ENCODE peak calls at places on chromosomes 6 and 20, in four cellular contexts. One of them, this sample, is unnamed. For H3K27me3, the result is how much of the 10 kb centered on the place peaks cover.

GRCh38 chr6:44074383-44075136 is 52.7 kb downstream of the MRPL14 start:
- DNase-seq in BE2C: peak
- DNase-seq in endodermal cell: peak
- DNase-seq in HAP-1: peak
- DNase-seq in this sample: peak

GRCh38 chr6:105587349-105588115 is 184.7 kb upstream of the PREP start:
- DNase-seq in BE2C: no peak
- DNase-seq in endodermal cell: no peak
- DNase-seq in HAP-1: no peak
- DNase-seq in this sample: no peak

GRCh38 chr20:39013662-39014109 is 51.5 kb downstream of the DHX35 start:
- DNase-seq in BE2C: no peak
- DNase-seq in endodermal cell: no peak
- DNase-seq in HAP-1: no peak
- DNase-seq in this sample: no peak

GRCh38 chr20:36063916-36064660 is 90.5 kb upstream of the EPB41L1 start:
- DNase-seq in BE2C: no peak
- DNase-seq in endodermal cell: no peak
- DNase-seq in HAP-1: no peak
- DNase-seq in this sample: no peak

GRCh38 chr6:93423542-93423941 is 4.2 kb upstream of the EPHA7 start:
- DNase-seq in BE2C: peak
- DNase-seq in endodermal cell: peak
- DNase-seq in HAP-1: peak
- DNase-seq in this sample: peak

GRCh38 chr6:119105262-119105661 is 26.8 kb upstream of the FAM184A start:
- DNase-seq in BE2C: no peak
- DNase-seq in endodermal cell: no peak
- DNase-seq in HAP-1: no peak
- DNase-seq in this sample: no peak

GRCh38 chr6:170287371-170287876 is 3.5 kb downstream of the DLL1 start:
- DNase-seq in BE2C: no peak
- DNase-seq in endodermal cell: peak
- DNase-seq in HAP-1: no peak
- DNase-seq in this sample: no peak

GRCh38 chr6:5302995-5303622 is 41.8 kb downstream of the FARS2 start:
- DNase-seq in BE2C: peak
- DNase-seq in endodermal cell: peak
- DNase-seq in HAP-1: no peak
- DNase-seq in this sample: peak

GRCh38 chr20:17700637-17701036 is 871 bp downstream of the BANF2 start:
- DNase-seq in BE2C: no peak
- DNase-seq in endodermal cell: no peak
- DNase-seq in HAP-1: no peak
- DNase-seq in this sample: no peak

GRCh38 chr6:125154184-125155135 is 887 bp downstream of the TPD52L1 start:
- DNase-seq in BE2C: peak
- DNase-seq in endodermal cell: peak
- DNase-seq in HAP-1: peak
- DNase-seq in this sample: no peak

GRCh38 chr6:6858533-6858982 is 249.2 kb upstream of the RREB1 start:
- DNase-seq in BE2C: no peak
- DNase-seq in endodermal cell: no peak
- DNase-seq in HAP-1: no peak
- DNase-seq in this sample: no peak

GRCh38 chr6:131946404-131946991 is 4.7 kb downstream of the CCN2 start:
- DNase-seq in BE2C: no peak
- DNase-seq in endodermal cell: peak
- DNase-seq in HAP-1: no peak
- DNase-seq in this sample: no peak

GRCh38 chr20:33733654-33734576 is 2.1 kb downstream of the ZNF341 start:
- DNase-seq in BE2C: no peak
- DNase-seq in endodermal cell: peak
- DNase-seq in HAP-1: no peak
- DNase-seq in this sample: no peak

GRCh38 chr6:389143-389542 is 2.4 kb upstream of the IRF4 start:
- DNase-seq in BE2C: no peak
- DNase-seq in endodermal cell: no peak
- DNase-seq in HAP-1: no peak
- DNase-seq in this sample: no peak

GRCh38 chr20:38304845-38305447 is 990 bp downstream of the BPI start:
- DNase-seq in BE2C: peak
- DNase-seq in endodermal cell: peak
- DNase-seq in HAP-1: no peak
- DNase-seq in this sample: peak

GRCh38 chr6:137350857-137351256 is 131.7 kb upstream of the IFNGR1 start:
- DNase-seq in BE2C: no peak
- DNase-seq in endodermal cell: no peak
- DNase-seq in HAP-1: no peak
- DNase-seq in this sample: no peak

GRCh38 chr6:82013561-82014275 is 233.8 kb downstream of the IBTK start:
- DNase-seq in BE2C: no peak
- DNase-seq in endodermal cell: no peak
- DNase-seq in HAP-1: no peak
- DNase-seq in this sample: no peak
- H3K4me3 ChIP-seq in BE2C: no peak
- H3K4me3 ChIP-seq in endodermal cell: no peak
- H3K4me3 ChIP-seq in HAP-1: no peak
- H3K4me3 ChIP-seq in this sample: no peak

GRCh38 chr6:151814614-151815013 is 7.1 kb downstream of the ESR1 start:
- DNase-seq in BE2C: no peak
- DNase-seq in endodermal cell: no peak
- DNase-seq in HAP-1: no peak
- DNase-seq in this sample: no peak
- H3K27me3 ChIP-seq in BE2C: under half
- H3K27me3 ChIP-seq in endodermal cell: under half
- H3K27me3 ChIP-seq in HAP-1: under half
- H3K27me3 ChIP-seq in this sample: under half

GRCh38 chr6:158894192-158894591 is 75.0 kb upstream of the EZR start:
- DNase-seq in BE2C: no peak
- DNase-seq in endodermal cell: peak
- DNase-seq in HAP-1: peak
- DNase-seq in this sample: no peak
- H3K4me3 ChIP-seq in BE2C: no peak
- H3K4me3 ChIP-seq in endodermal cell: no peak
- H3K4me3 ChIP-seq in HAP-1: no peak
- H3K4me3 ChIP-seq in this sample: no peak

GRCh38 chr6:89414215-89414614 is 2.1 kb upstream of the RRAGD start:
- DNase-seq in BE2C: no peak
- DNase-seq in endodermal cell: no peak
- DNase-seq in HAP-1: no peak
- DNase-seq in this sample: no peak
- H3K27me3 ChIP-seq in BE2C: under half
- H3K27me3 ChIP-seq in endodermal cell: half or more
- H3K27me3 ChIP-seq in HAP-1: under half
- H3K27me3 ChIP-seq in this sample: under half

DNA sequence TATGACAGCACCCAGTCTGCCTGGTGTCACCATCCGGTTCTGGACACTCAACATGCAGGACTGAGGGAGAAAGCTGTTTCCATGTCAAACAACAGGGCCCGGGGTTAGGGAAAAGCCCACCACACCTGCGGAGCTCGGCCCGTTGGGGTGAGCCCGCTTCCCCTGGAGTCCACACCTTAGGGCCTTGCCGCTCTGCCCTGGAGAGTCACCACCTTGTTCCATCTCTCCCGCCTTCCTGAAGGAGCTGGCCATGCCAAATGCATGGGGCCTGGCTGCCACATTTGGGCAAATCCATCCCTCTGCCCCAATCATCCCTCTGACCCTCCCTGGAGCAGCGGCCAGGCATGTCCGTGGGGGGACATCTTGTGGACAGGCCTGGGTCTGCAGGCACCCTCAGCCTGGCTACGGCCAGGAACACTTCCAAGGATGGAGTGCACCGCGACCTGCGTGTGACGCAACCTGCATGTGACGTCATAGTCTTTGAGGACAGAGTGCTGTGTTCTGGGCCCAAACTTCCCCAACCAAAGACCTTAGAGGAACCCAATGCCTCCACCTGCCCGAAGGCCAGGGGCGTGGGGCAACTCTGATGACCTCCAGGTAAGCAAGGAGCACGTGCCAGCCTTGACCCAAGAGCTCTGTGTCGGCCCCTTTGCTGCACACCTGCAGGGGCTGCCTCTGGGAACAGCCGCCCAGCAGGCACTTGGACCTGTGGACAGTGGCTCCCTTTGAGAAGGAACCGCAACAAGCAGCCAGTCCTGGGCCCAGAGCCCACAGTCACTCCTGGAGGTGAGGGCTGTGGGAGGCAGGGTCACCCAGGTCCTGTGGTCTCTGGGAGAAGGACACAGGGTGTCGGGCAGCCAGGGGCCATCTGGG is 1.7 kb downstream of the CABLES2 start:
- DNase-seq in BE2C: peak
- DNase-seq in endodermal cell: peak
- DNase-seq in HAP-1: no peak
- DNase-seq in this sample: peak
- H3K4me3 ChIP-seq in BE2C: no peak
- H3K4me3 ChIP-seq in endodermal cell: no peak
- H3K4me3 ChIP-seq in HAP-1: peak
- H3K4me3 ChIP-seq in this sample: no peak

DNA sequence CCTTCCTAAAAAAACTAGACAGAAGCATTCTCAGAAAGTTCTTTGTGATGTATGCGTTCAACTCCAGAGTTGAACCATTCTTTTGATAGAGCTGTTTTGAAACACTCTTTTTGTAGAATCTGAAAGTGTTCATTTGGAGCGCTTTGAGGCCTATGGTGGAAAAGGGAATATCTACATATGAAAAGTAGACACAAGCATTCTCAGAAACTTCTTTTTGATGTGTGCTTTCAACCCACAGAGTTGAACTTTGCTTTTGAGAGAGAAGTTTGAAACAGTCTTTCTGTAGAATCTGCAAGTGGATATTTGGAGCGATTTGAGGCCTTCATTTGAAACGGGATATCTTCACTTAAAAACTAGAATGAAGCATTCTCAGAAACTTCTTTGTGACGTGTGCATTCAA is 582.6 kb upstream of the ZNF337 start:
- DNase-seq in BE2C: no peak
- DNase-seq in endodermal cell: no peak
- DNase-seq in HAP-1: no peak
- DNase-seq in this sample: no peak
- H3K27me3 ChIP-seq in BE2C: under half
- H3K27me3 ChIP-seq in endodermal cell: under half
- H3K27me3 ChIP-seq in HAP-1: under half
- H3K27me3 ChIP-seq in this sample: under half